ENCODE peak calls at places on chromosomes 4 and X, in seven cellular contexts. U is IMR-90, I is breast epithelium, E is body of pancreas, G is transverse colon, X is right lobe of liver, P is heart left ventricle. R is an unnamed sample.

GRCh38 chrX:123860506-123860840 is 620 bp downstream of the XIAP start:
- DNase-seq in P (no peak), X (no peak), I (no peak), U (no peak), G (peak), E (no peak), R (no peak)

GRCh38 chr4:76571274-76571673 is 136.2 kb downstream of the SHROOM3 start:
- DNase-seq in G (no peak), P (no peak), U (no peak), I (no peak), E (peak), X (no peak), R (no peak)

GRCh38 chr4:105158837-105159236 is 12.2 kb downstream of the TET2 start:
- DNase-seq in X (peak), P (no peak), U (peak), E (no peak), G (no peak), I (no peak), R (peak)

GRCh38 chrX:70969635-70970481 is 39.0 kb upstream of the SLC7A3 start:
- DNase-seq in P (no peak), X (no peak), I (no peak), G (no peak), U (no peak), E (no peak), R (no peak)

GRCh38 chr4:66863481-66863880 is 681.8 kb downstream of the CENPC start:
- DNase-seq in G (no peak), E (no peak), X (no peak), P (no peak), I (no peak), U (no peak), R (no peak)

GRCh38 chr4:164888096-164888495 is 11.1 kb downstream of the APELA start:
- DNase-seq in G (no peak), U (no peak), E (no peak), I (no peak), P (no peak), X (no peak), R (no peak)

GRCh38 chrX:96685205-96686099 is 810 bp downstream of the DIAPH2 start:
- DNase-seq in I (no peak), E (peak), P (peak), U (peak), G (peak), X (peak), R (peak)

GRCh38 chr4:123587983-123588494 is 191.4 kb downstream of the SPRY1 start:
- DNase-seq in E (peak), X (no peak), I (no peak), P (no peak), G (peak), U (peak), R (no peak)

GRCh38 chrX:49209434-49210251 is 9.7 kb upstream of the SYP start:
- DNase-seq in I (no peak), G (no peak), E (no peak), U (no peak), X (no peak), P (no peak), R (no peak)

GRCh38 chr4:39635023-39635422 is 3.6 kb downstream of the SMIM14 start:
- DNase-seq in X (no peak), G (peak), I (peak), P (no peak), U (no peak), E (peak), R (no peak)

GRCh38 chr4:1722551-1723071 is 1.3 kb downstream of the TACC3 start:
- DNase-seq in X (peak), P (no peak), E (no peak), I (no peak), U (no peak), G (no peak), R (no peak)

GRCh38 chr4:1721666-1722550 is 587 bp downstream of the TACC3 start:
- DNase-seq in G (no peak), X (no peak), E (no peak), P (no peak), I (no peak), U (no peak), R (no peak)

GRCh38 chr4:1718095-1718850 is 2.9 kb downstream of the TMEM129 start:
- DNase-seq in P (no peak), U (no peak), X (peak), I (no peak), G (no peak), E (peak), R (no peak)

GRCh38 chr4:1721003-1721665 is at the start of the genes TACC3 and TMEM129:
- DNase-seq in P (peak), E (peak), I (peak), U (peak), G (peak), X (peak), R (peak)

GRCh38 chr4:1720163-1720983 is 750 bp downstream of the TMEM129 start:
- DNase-seq in G (peak), I (no peak), E (peak), X (peak), U (peak), P (peak), R (peak)
- TF ChIP-seq POLR2A in G (peak), I (no peak), E (peak), X (no peak), U (no peak), P (no peak), R (peak)

GRCh38 chr4:133102612-133103409 is 46.3 kb upstream of the PCDH10 start:
- DNase-seq in P (no peak), E (no peak), U (no peak), I (no peak), G (no peak), X (no peak), R (no peak)
- TF ChIP-seq CTCF in P (no peak), E (no peak), U (peak), I (no peak), G (no peak), X (no peak), R (no peak)

GRCh38 chr4:10100734-10101216 is 15.8 kb downstream of the WDR1 start:
- DNase-seq in E (peak), I (no peak), U (no peak), P (peak), X (peak), G (peak), R (peak)
- TF ChIP-seq POLR2A in E (no peak), I (no peak), U (no peak), P (no peak), X (no peak), G (no peak), R (no peak)

DNA sequence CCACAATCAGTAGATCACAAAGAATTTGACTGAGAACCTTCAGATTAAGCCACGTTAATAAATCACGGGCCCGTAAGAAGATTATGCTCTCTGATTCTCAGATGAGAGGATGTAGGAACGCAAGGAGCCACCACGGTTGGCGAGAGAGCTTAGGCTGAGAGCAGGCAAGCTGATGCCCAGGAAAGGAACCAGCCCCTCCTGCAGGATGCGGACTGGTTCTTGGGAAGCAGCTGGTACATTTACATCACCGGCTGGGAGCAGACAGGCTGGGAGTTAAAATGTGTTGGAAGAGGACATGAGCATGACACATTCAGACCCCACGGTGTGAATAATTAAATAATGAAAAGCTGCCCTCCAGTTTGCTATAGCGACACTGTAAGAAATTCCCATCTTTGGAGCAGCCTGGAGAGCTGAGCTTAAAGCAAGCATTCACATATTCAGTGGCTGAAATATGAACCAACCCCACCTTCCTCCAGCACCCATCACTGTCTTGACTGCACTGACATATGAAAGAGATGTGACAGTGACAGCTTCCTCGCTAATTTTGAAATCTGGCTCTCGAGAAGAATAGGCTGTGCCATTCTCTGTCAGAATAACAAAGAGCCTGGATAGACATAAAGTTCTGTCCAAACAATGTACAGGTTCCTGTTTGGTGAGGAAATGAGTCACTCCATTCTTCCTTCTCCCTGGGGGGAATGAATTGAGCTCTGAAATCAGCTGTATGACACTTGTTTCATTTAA is 33.1 kb downstream of the LNX1 start:
- DNase-seq in G (no peak), X (no peak), U (peak), P (no peak), E (no peak), I (no peak), R (no peak)
- TF ChIP-seq CTCF in G (no peak), X (no peak), U (no peak), P (no peak), E (no peak), I (no peak), R (no peak)

GRCh38 chr4:3388461-3389185 is 53.1 kb upstream of the HGFAC start:
- DNase-seq in G (no peak), P (no peak), E (peak), X (no peak), U (peak), I (no peak), R (no peak)
- TF ChIP-seq POLR2A in G (no peak), P (no peak), E (no peak), X (no peak), U (no peak), I (no peak), R (no peak)

GRCh38 chr4:2462992-2463762 is 5.7 kb upstream of the RNF4 start:
- DNase-seq in G (no peak), U (no peak), X (no peak), I (no peak), P (no peak), E (no peak), R (no peak)
- TF ChIP-seq CTCF in G (no peak), U (no peak), X (no peak), I (no peak), P (no peak), E (no peak), R (no peak)

DNA sequence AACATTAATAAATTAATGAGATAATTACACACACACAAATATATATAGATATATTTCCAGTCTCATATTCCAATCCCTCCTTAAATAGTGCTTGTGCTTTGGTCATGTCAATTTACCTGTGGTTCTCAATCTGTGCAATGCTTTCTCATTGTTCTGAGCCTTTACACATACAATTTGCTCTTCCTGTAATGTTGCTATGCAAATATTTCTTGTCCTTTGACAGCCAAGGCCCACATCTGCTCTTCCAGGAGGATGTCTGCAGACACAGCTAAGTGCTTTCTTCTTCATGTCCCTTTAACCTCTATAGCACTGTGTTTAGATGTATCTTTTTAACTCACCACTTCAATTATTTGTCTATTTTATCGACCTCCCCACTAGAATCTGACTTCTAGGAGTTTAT is 67.3 kb upstream of the RAPGEF2 start:
- DNase-seq in U (no peak), G (no peak), E (no peak), I (no peak), P (no peak), X (no peak), R (no peak)
- TF ChIP-seq POLR2A in U (no peak), G (no peak), E (no peak), I (no peak), P (no peak), X (no peak), R (no peak)

GRCh38 chrX:137151403-137151802 is 117.6 kb upstream of the GPR101 start:
- DNase-seq in E (no peak), X (no peak), P (no peak), G (no peak), U (no peak), I (no peak), R (no peak)
- TF ChIP-seq CTCF in E (no peak), X (no peak), P (no peak), G (no peak), U (no peak), I (no peak), R (no peak)